ENCODE peak calls at places on chromosomes 13 and 19, in ten cellular contexts. Y is naive thymus-derived CD4-positive, alpha-beta T cell; I is MG63; W is OCI-M1; V is activated CD8-positive, alpha-beta T cell treated with anti-CD3 and anti-CD28 coated beads for 36 hours; U is spleen; K is uterus; R is activated CD8-positive, alpha-beta memory T cell treated with anti-CD3 and anti-CD28 coated beads, Interleukin-2, amount 10 ng/mL, durations not matched to agents 7 days and 5 days; H is amygdala; D is AG08395. M is an unnamed sample.

GRCh38 chr19:37304190-37304883 is 66.6 kb upstream of the ZNF527 start:
- DNase-seq in Y (no peak), K (peak), V (no peak), U (peak), W (no peak), R (peak), I (no peak), H (peak), D (peak), M (no peak)

GRCh38 chr19:15161028-15161984 is 39.5 kb downstream of the NOTCH3 start:
- DNase-seq in D (peak), I (no peak), H (no peak), K (no peak), V (no peak), U (no peak), R (no peak), Y (no peak), W (peak), M (no peak)

GRCh38 chr19:43501661-43502418 is 2.7 kb downstream of the PHLDB3 start:
- DNase-seq in V (no peak), R (no peak), U (no peak), I (no peak), H (no peak), K (no peak), Y (no peak), W (no peak), D (no peak), M (no peak)

GRCh38 chr13:110431851-110432294 is 124.8 kb downstream of the COL4A2 start:
- DNase-seq in Y (no peak), K (no peak), V (no peak), H (no peak), R (no peak), U (no peak), D (no peak), I (no peak), W (no peak), M (no peak)

GRCh38 chr13:111493468-111493867 is 173.0 kb downstream of the TEX29 start:
- DNase-seq in V (no peak), R (no peak), Y (no peak), I (no peak), D (no peak), K (peak), H (no peak), W (no peak), U (no peak), M (no peak)

GRCh38 chr19:48737360-48737998 is 2.9 kb downstream of the RASIP1 start:
- DNase-seq in I (no peak), H (no peak), D (no peak), R (no peak), V (no peak), Y (no peak), U (no peak), W (no peak), K (no peak), M (no peak)

GRCh38 chr13:36347826-36348225 is 1.6 kb upstream of the SPART start:
- DNase-seq in R (no peak), V (no peak), I (no peak), U (no peak), Y (no peak), K (no peak), W (no peak), H (no peak), D (no peak), M (no peak)

GRCh38 chr19:7366701-7367420 is 18.1 kb downstream of the ARHGEF18 start:
- DNase-seq in K (no peak), V (peak), Y (no peak), I (no peak), D (peak), U (no peak), W (peak), R (peak), H (no peak), M (peak)

GRCh38 chr13:112877976-112878955 is 90.7 kb upstream of the MCF2L start:
- DNase-seq in W (no peak), H (no peak), I (no peak), R (no peak), Y (no peak), U (peak), V (no peak), D (no peak), K (no peak), M (no peak)

GRCh38 chr13:66210677-66211076 is 1019.5 kb downstream of the PCDH9 start:
- DNase-seq in U (no peak), V (no peak), I (peak), H (no peak), K (no peak), Y (no peak), R (no peak), W (peak), D (peak), M (peak)

GRCh38 chr19:6276447-6276846 is 3.3 kb downstream of the MLLT1 start:
- DNase-seq in I (no peak), R (no peak), W (peak), K (peak), H (no peak), V (no peak), U (no peak), D (peak), Y (no peak), M (peak)

GRCh38 chr13:49185264-49185663 is 34.9 kb upstream of the MLNR start:
- DNase-seq in H (no peak), W (no peak), V (no peak), Y (no peak), I (no peak), R (no peak), D (no peak), U (no peak), K (no peak), M (no peak)

GRCh38 chr19:30692517-30692870 is 320.3 kb downstream of the ZNF536 start:
- DNase-seq in W (no peak), Y (no peak), D (peak), U (no peak), I (peak), H (no peak), R (no peak), V (no peak), K (peak), M (no peak)